ENCODE peak calls at places on chromosome 21, in eight cellular contexts. K, N, A, R, G, P, D and U are unnamed samples.

GRCh38 chr21:41777934-41778815 is 11.3 kb upstream of the RIPK4 start:
- DNase-seq in K (peak), N (peak), A (peak), R (peak), G (peak), P (peak), D (peak), U (peak)

GRCh38 chr21:35663856-35664606 is 396.3 kb downstream of the SETD4 start:
- DNase-seq in K (no peak), N (no peak), A (no peak), R (no peak), G (no peak), P (no peak), D (no peak), U (no peak)

GRCh38 chr21:33801424-33802405 is 113.9 kb downstream of the ATP5PO start:
- DNase-seq in K (peak), N (no peak), A (no peak), R (peak), G (peak), P (peak), D (peak), U (no peak)

GRCh38 chr21:21057349-21058062 is 59.3 kb downstream of the NCAM2 start:
- DNase-seq in K (no peak), N (no peak), A (no peak), R (no peak), G (no peak), P (no peak), D (no peak), U (no peak)

GRCh38 chr21:37045139-37045538 is 27.7 kb downstream of the PIGP start:
- DNase-seq in K (no peak), N (no peak), A (peak), R (no peak), G (no peak), P (no peak), D (no peak), U (no peak)

GRCh38 chr21:22981819-22982218 is 1983.6 kb downstream of the NCAM2 start:
- DNase-seq in K (no peak), N (no peak), A (no peak), R (no peak), G (no peak), P (no peak), D (no peak), U (no peak)

GRCh38 chr21:35578831-35579470 is 481.4 kb downstream of the SETD4 start:
- DNase-seq in K (no peak), N (no peak), A (no peak), R (no peak), G (peak), P (no peak), D (no peak), U (no peak)

GRCh38 chr21:43268804-43269186 is 100.0 kb downstream of the CRYAA start:
- DNase-seq in K (no peak), N (no peak), A (no peak), R (no peak), G (no peak), P (no peak), D (no peak), U (no peak)

GRCh38 chr21:34075760-34076159 is 2.4 kb downstream of the MRPS6 start:
- DNase-seq in K (no peak), N (no peak), A (peak), R (no peak), G (no peak), P (no peak), D (no peak), U (no peak)

GRCh38 chr21:30426732-30427131 is 1.0 kb upstream of the KRTAP13-3 start:
- DNase-seq in K (no peak), N (no peak), A (no peak), R (no peak), G (no peak), P (no peak), D (no peak), U (no peak)

GRCh38 chr21:37860416-37860815 is 55.8 kb downstream of the KCNJ6 start:
- DNase-seq in K (no peak), N (no peak), A (no peak), R (no peak), G (no peak), P (no peak), D (no peak), U (no peak)

GRCh38 chr21:18803624-18804023 is 400.0 kb upstream of the TMPRSS15 start:
- DNase-seq in K (no peak), N (no peak), A (no peak), R (no peak), G (no peak), P (no peak), D (no peak), U (no peak)

GRCh38 chr21:33278736-33279135 is 12.6 kb downstream of the IL10RB start:
- DNase-seq in K (no peak), N (no peak), A (no peak), R (no peak), G (peak), P (no peak), D (no peak), U (no peak)

GRCh38 chr21:20592482-20592881 is 405.7 kb upstream of the NCAM2 start:
- DNase-seq in K (no peak), N (no peak), A (no peak), R (no peak), G (no peak), P (peak), D (no peak), U (no peak)

GRCh38 chr21:36788116-36788515 is 89.2 kb downstream of the SIM2 start:
- DNase-seq in K (no peak), N (peak), A (no peak), R (no peak), G (peak), P (peak), D (peak), U (peak)